ENCODE peak calls at places on chromosomes 4 and X, in five cellular contexts. X is NB4, S is transverse colon, T is foreskin fibroblast, R is activated B cell treated with CpG ODN at 0.5 μM for 24 hours. V is an unnamed sample.

GRCh38 chr4:132227349-132228165 is 921.5 kb upstream of the PCDH10 start:
- DNase-seq in X (peak), S (no peak), T (peak), R (no peak), V (no peak)

GRCh38 chr4:11805837-11806236 is 377.1 kb upstream of the HS3ST1 start:
- DNase-seq in X (peak), S (no peak), T (peak), R (no peak), V (no peak)

GRCh38 chr4:184267206-184267608 is 49.5 kb upstream of the ENPP6 start:
- DNase-seq in X (no peak), S (no peak), T (no peak), R (no peak), V (no peak)

GRCh38 chrX:141960573-141960972 is 56.9 kb downstream of the MAGEC1 start:
- DNase-seq in X (no peak), S (no peak), T (no peak), R (no peak), V (no peak)

GRCh38 chrX:65406532-65406931 is 128.1 kb downstream of the LAS1L start:
- DNase-seq in X (no peak), S (no peak), T (peak), R (no peak), V (no peak)

GRCh38 chr4:105990933-105991332 is 95.7 kb downstream of the NPNT start:
- DNase-seq in X (no peak), S (peak), T (peak), R (no peak), V (no peak)

GRCh38 chr4:155837203-155837796 is 28.8 kb downstream of the ASIC5 start:
- DNase-seq in X (no peak), S (no peak), T (no peak), R (no peak), V (no peak)

GRCh38 chrX:132023117-132023895 is at the start of gene STK26:
- DNase-seq in X (peak), S (peak), T (peak), R (peak), V (peak)

GRCh38 chr4:165506780-165507305 is 128.0 kb downstream of the CPE start:
- DNase-seq in X (no peak), S (no peak), T (no peak), R (no peak), V (no peak)

GRCh38 chr4:94452476-94453300 is 946 bp downstream of the PDLIM5 start:
- DNase-seq in X (peak), S (peak), T (peak), R (no peak), V (peak)

GRCh38 chr4:137069473-137069872 is 462.8 kb downstream of the PCDH18 start:
- DNase-seq in X (no peak), S (no peak), T (no peak), R (no peak), V (no peak)

GRCh38 chr4:77178560-77178959 is 21.6 kb downstream of the CCNG2 start:
- DNase-seq in X (no peak), S (no peak), T (no peak), R (no peak), V (no peak)

GRCh38 chr4:149120331-149121014 is 678.3 kb upstream of the NR3C2 start:
- DNase-seq in X (no peak), S (no peak), T (no peak), R (no peak), V (no peak)

GRCh38 chr4:4594531-4594930 is 52.7 kb upstream of the STX18 start:
- DNase-seq in X (no peak), S (no peak), T (no peak), R (no peak), V (no peak)

GRCh38 chr4:4592414-4592813 is 50.6 kb upstream of the STX18 start:
- DNase-seq in X (no peak), S (no peak), T (no peak), R (no peak), V (no peak)

GRCh38 chr4:4593596-4593995 is 51.7 kb upstream of the STX18 start:
- DNase-seq in X (no peak), S (no peak), T (no peak), R (no peak), V (no peak)

GRCh38 chr4:4596720-4597119 is 54.9 kb upstream of the STX18 start:
- DNase-seq in X (no peak), S (no peak), T (no peak), R (no peak), V (no peak)

DNA sequence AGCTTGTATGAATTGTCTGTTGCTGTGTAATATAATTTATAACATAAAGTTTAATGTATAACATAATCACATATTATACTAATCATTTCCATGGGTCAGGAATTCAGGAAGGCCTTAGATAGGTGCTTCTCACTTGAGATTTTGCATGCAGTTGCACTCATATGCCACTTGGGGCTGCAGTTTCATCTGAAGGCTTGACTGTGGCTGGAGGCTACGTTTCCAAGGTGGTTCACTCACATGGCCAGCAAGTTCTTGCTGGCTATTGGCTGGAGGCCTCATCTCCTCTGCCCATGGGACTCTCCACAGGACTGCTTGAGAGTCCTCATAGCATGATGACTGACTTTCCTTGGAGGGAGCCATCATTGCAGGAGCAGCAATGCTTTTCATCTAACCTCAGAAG is 53.4 kb upstream of the STX18 start:
- DNase-seq in X (peak), S (no peak), T (no peak), R (no peak), V (no peak)
- TF ChIP-seq CTCF in X (peak), S (no peak), T (no peak), R (no peak), V (no peak)

GRCh38 chr4:178395798-178396197 is 953.6 kb upstream of the AGA start:
- DNase-seq in X (peak), S (no peak), T (no peak), R (no peak), V (no peak)
- TF ChIP-seq CTCF in X (peak), S (no peak), T (no peak), R (no peak), V (no peak)

DNA sequence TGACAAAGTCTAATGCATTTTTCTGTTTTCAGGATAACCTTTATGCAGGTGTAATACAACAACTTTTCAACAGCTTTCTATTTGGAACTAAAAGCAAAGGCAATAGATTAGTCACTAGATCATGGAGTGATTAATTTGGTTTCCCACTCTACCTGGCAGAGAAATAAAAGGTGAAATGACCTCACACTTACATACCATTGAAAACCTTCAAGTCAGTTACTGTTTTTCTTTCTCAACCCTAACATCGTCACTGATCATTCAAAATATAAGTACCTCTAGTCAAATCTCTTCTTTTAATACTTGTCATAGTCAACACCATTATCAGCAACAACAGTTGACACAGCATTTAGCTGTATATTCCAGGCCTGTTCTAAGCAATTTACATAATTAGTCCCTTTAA is 85.1 kb upstream of the ZCCHC13 start:
- DNase-seq in X (no peak), S (no peak), T (no peak), R (no peak), V (no peak)
- TF ChIP-seq CTCF in X (no peak), S (no peak), T (no peak), R (no peak), V (no peak)

DNA sequence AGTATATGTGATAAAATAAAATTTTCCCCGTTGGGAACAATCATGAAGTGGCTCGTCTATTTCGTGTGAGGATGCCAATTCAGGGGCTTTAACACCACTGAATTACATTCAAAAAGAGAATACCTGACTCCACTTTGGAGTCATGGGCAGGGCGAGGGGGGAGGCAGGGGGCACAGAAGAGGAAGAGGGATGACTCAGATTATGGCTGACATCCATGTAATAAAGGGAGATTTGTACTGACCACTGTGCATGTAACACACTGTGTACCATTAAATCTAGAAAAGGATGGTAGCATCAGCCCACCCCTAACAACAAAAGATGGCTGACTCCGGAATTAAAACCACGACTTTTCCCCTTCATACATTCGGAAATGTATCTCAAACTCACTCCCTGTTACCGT is 1.3 kb downstream of the SLC9A7 start:
- DNase-seq in X (no peak), S (no peak), T (peak), R (no peak), V (no peak)
- TF ChIP-seq CTCF in X (no peak), S (no peak), T (no peak), R (no peak), V (no peak)

GRCh38 chr4:55543858-55544257 is 2.9 kb downstream of the CLOCK start:
- DNase-seq in X (peak), S (no peak), T (peak), R (no peak), V (no peak)
- TF ChIP-seq CTCF in X (no peak), S (no peak), T (no peak), R (no peak), V (no peak)

GRCh38 chr4:123399638-123400358 is 3.2 kb downstream of the SPRY1 start:
- DNase-seq in X (peak), S (no peak), T (peak), R (no peak), V (no peak)
- TF ChIP-seq CTCF in X (no peak), S (no peak), T (no peak), R (no peak), V (no peak)

GRCh38 chr4:186904104-186904503 is 180.4 kb upstream of the FAT1 start:
- DNase-seq in X (no peak), S (no peak), T (peak), R (no peak), V (peak)
- TF ChIP-seq CTCF in X (no peak), S (no peak), T (no peak), R (no peak), V (no peak)

DNA sequence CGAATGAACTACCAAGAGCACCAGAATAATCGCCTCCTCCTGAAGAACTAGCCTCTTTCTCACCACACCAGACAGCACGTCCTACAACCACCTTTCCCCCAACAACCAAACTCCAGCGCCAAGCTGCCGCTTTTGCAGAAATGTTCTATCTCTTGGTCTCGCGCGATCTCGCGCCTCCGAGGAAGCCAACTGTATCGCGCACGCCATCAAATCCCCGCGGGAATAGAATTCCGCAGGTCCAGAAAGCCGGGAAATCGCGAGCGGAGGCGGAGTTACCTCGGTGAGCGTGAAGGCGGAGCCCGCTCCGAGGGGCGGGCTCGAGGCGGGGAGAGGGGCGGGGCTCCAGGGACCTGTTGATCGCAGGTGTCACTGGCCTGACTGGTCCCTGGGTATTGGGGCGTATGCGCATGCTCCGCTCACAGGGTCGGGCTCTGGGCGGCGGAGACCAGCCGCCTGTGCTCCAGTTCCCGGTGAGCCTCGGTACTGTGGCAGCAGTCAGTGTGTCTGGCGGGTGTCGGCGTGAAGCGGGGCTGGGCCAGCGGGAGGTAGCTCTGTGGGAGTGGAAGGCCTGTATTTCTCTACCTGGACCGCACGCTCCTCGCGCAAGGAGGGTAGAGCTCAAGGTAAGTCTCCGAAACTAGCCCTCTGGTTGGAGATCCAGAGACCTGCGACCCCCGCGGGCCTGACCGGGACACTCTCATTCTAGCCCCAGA is at the start of gene USP53:
- DNase-seq in X (peak), S (peak), T (peak), R (peak), V (peak)
- TF ChIP-seq CTCF in X (no peak), S (no peak), T (no peak), R (no peak), V (no peak)

GRCh38 chr4:117447925-117448324 is 362.5 kb upstream of the TRAM1L1 start:
- DNase-seq in X (peak), S (no peak), T (no peak), R (no peak), V (no peak)
- TF ChIP-seq CTCF in X (peak), S (peak), T (peak), R (no peak), V (no peak)

GRCh38 chrX:153412746-153413720 is 1.8 kb downstream of the ZFP92 start:
- DNase-seq in X (no peak), S (no peak), T (no peak), R (no peak), V (no peak)
- TF ChIP-seq CTCF in X (no peak), S (no peak), T (no peak), R (no peak), V (no peak)